ENCODE peak calls at places on chromosome 10, in five cellular contexts. T, W, R, E and G are unnamed samples.
A peak's percentile ranks its signal among the peaks of the same experiment; 100 is the strongest.

GRCh38 chr10:12420530-12421117 is 71.3 kb downstream of the CAMK1D start:
- DNase-seq in E (no peak), T (no peak), R (no peak), W (no peak), G (no peak)

GRCh38 chr10:110629680-110630191 is 14.4 kb upstream of the RBM20 start:
- DNase-seq in W (no peak), R (no peak), E (no peak), T (no peak), G (no peak)

GRCh38 chr10:59757966-59758365 is 4.7 kb upstream of the MRLN start:
- DNase-seq in E (no peak), W (no peak), R (no peak), T (no peak), G (no peak)

GRCh38 chr10:69634759-69635425 is 4.8 kb downstream of the FAM241B start:
- DNase-seq in W (no peak), R (no peak), T (no peak), E (peak; percentile 11), G (no peak)

GRCh38 chr10:113133497-113133896 is 183.4 kb downstream of the TCF7L2 start:
- DNase-seq in R (no peak), E (no peak), W (no peak), T (no peak), G (no peak)

GRCh38 chr10:48926255-48926654 is 13.4 kb downstream of the LRRC18 start:
- DNase-seq in T (no peak), R (no peak), W (no peak), E (no peak), G (no peak)

GRCh38 chr10:48332166-48332870 is 25.8 kb downstream of the MAPK8 start:
- DNase-seq in T (no peak), E (no peak), R (no peak), W (no peak), G (no peak)

GRCh38 chr10:21379143-21379542 is 146.3 kb downstream of the SKIDA1 start:
- DNase-seq in W (no peak), E (no peak), T (no peak), R (no peak), G (no peak)

GRCh38 chr10:17861760-17862159 is 52.6 kb downstream of the MRC1 start:
- DNase-seq in R (no peak), T (no peak), W (no peak), E (no peak), G (no peak)

GRCh38 chr10:84845628-84846261 is 517.4 kb downstream of the CCSER2 start:
- DNase-seq in W (peak; percentile 23), R (no peak), E (no peak), T (no peak), G (no peak)

GRCh38 chr10:18179901-18180300 is 39.7 kb downstream of the CACNB2 start:
- DNase-seq in R (no peak), W (no peak), E (no peak), T (no peak), G (peak; percentile 20)

GRCh38 chr10:56537984-56538383 is 176.9 kb upstream of the ZWINT start:
- DNase-seq in R (no peak), T (no peak), W (no peak), E (no peak), G (no peak)

GRCh38 chr10:71274901-71275796 is 43.9 kb upstream of the SLC29A3 start:
- DNase-seq in T (no peak), E (no peak), W (no peak), R (no peak), G (no peak)

GRCh38 chr10:132114953-132115520 is 49.3 kb downstream of the JAKMIP3 start:
- DNase-seq in R (no peak), E (peak; percentile 28), W (no peak), T (no peak), G (no peak)

GRCh38 chr10:34655286-34656170 is 159.6 kb downstream of the PARD3 start:
- DNase-seq in W (peak; percentile 63), R (no peak), T (peak; percentile 56), E (peak; percentile 73), G (peak; percentile 38)

GRCh38 chr10:101444058-101444457 is 90.1 kb downstream of the BTRC start:
- DNase-seq in E (no peak), T (no peak), R (no peak), W (no peak), G (no peak)

GRCh38 chr10:586151-586550 is 103.3 kb downstream of the DIP2C start:
- DNase-seq in T (no peak), E (no peak), W (no peak), R (no peak), G (peak; percentile 19)

GRCh38 chr10:102988404-102989314 is 70.6 kb downstream of the CNNM2 start:
- DNase-seq in R (no peak), W (no peak), E (no peak), T (no peak), G (no peak)

GRCh38 chr10:109726473-109726872 is 196.8 kb downstream of the XPNPEP1 start:
- DNase-seq in W (no peak), R (no peak), E (no peak), T (no peak), G (no peak)

GRCh38 chr10:36496728-36497127 is 628.7 kb upstream of the ANKRD30A start:
- DNase-seq in R (no peak), E (no peak), T (no peak), W (no peak), G (no peak)

GRCh38 chr10:22334414-22335203 is 10.7 kb upstream of the SPAG6 start:
- DNase-seq in W (no peak), E (peak; percentile 51), T (no peak), R (no peak), G (no peak)

GRCh38 chr10:97549587-97550322 is 22.8 kb upstream of the ANKRD2 start:
- DNase-seq in W (no peak), R (peak; percentile 70), E (no peak), T (no peak), G (no peak)

GRCh38 chr10:124222298-124223000 is 129.1 kb upstream of the CHST15 start:
- DNase-seq in T (peak; percentile 37), E (no peak), R (no peak), W (no peak), G (no peak)

DNA sequence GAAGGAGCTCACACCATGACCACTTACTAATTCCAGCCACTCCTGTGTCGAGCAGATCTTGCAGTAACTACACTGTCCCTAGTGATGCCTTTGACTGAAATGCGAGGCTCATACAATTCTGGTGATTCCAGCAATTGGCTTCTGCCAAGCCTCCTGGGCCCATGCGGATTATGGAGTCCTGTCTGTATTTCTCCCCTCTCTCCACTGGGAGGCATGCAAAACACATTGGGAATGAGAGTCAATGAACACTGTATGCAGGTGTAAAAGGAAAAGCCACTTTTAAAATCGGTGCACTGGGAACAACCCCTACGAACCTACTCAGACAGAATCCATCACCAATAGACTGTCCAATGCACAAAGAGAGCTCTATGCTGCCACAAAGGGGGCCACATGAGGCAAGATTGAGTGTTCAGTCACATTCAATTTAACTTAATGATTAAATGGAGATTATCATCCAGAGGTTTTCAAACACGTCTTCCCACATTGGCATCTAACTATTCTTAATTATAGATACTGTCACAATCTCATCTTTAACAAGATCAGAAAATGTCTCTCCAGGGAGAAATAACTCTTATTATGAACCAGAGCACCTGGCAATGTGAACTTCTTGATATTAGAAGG is 550.6 kb downstream of the GLRX3 start:
- DNase-seq in R (no peak), W (no peak), E (no peak), T (no peak), G (no peak)
- TF ChIP-seq CTCF in R (no peak), W (peak; percentile 11), E (no peak), T (no peak), G (no peak)

GRCh38 chr10:11282156-11282555 is 264.5 kb downstream of the CELF2 start:
- DNase-seq in T (no peak), E (no peak), W (no peak), R (no peak), G (no peak)
- TF ChIP-seq POLR2A in T (no peak), E (no peak), W (no peak), R (no peak), G (no peak)

GRCh38 chr10:43417950-43418768 is 9.2 kb upstream of the HNRNPF start:
- DNase-seq in E (peak; percentile 77), R (no peak), T (no peak), W (no peak), G (no peak)

GRCh38 chr10:43420369-43421200 is 11.6 kb upstream of the HNRNPF start:
- DNase-seq in E (peak; percentile 94), T (peak; percentile 87), W (no peak), R (peak; percentile 95), G (peak; percentile 90)

GRCh38 chr10:43419997-43420368 is 11.0 kb upstream of the HNRNPF start:
- DNase-seq in T (no peak), R (no peak), E (no peak), W (no peak), G (no peak)

GRCh38 chr10:43421519-43421918 is 12.5 kb upstream of the HNRNPF start:
- DNase-seq in T (no peak), W (no peak), R (no peak), E (no peak), G (no peak)

DNA sequence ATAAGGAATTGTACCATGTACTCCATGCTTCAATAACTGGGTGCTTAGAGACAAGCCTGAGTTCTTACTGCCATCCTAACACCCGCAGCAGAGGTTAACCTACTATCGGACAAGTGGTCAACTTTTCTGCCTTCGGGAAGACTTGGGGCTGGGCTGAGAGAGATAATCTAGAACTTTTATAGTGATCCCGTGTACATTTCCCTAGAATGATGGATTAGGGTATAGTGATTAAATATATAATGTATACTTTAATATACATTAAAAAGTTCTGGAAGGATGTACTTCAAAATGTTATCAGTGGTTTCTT is 12.2 kb upstream of the HNRNPF start:
- DNase-seq in R (no peak), W (no peak), E (no peak), T (no peak), G (no peak)
- H3K27ac ChIP-seq in R (peak overlapping the region; percentile 99), W (peak overlapping the region; percentile 90), E (peak overlapping the region; percentile 97), T (peak overlapping the region; percentile 100), G (peak overlapping the region; percentile 95)

GRCh38 chr10:50224330-50224952 is 26.9 kb downstream of the ASAH2 start:
- DNase-seq in R (no peak), W (peak; percentile 65), E (peak; percentile 68), T (peak; percentile 13), G (no peak)
- TF ChIP-seq CTCF in R (no peak), W (peak; percentile 67), E (peak; percentile 46), T (peak; percentile 25), G (no peak)

GRCh38 chr10:99930731-99931550 is 78.8 kb downstream of the DNMBP start:
- DNase-seq in R (no peak), T (peak; percentile 89), W (peak; percentile 89), E (peak; percentile 85), G (no peak)
- TF ChIP-seq POLR2A in R (no peak), T (peak; percentile 98), W (no peak), E (peak; percentile 91), G (no peak)

GRCh38 chr10:31262672-31263071 is 56.3 kb upstream of the ZEB1 start:
- DNase-seq in W (no peak), E (no peak), R (no peak), T (no peak), G (no peak)

GRCh38 chr10:31263903-31264302 is 55.1 kb upstream of the ZEB1 start:
- DNase-seq in W (no peak), E (no peak), R (no peak), T (no peak), G (no peak)

GRCh38 chr10:31261502-31262311 is 57.3 kb upstream of the ZEB1 start:
- DNase-seq in W (no peak), T (no peak), E (no peak), R (no peak), G (no peak)
- H3K27ac ChIP-seq in W (no peak overlapping the region), T (peak overlapping the region; percentile 27), E (no peak overlapping the region), R (peak overlapping the region; percentile 48), G (peak overlapping the region; percentile 72)